ENCODE peak calls at places on chromosomes 16 and 17, in seven cellular contexts. One of them, this sample, is unnamed.

GRCh38 chr16:48526058-48526957 is 83.7 kb downstream of the N4BP1 start:
- DNase-seq in stimulated activated CD4-positive, alpha-beta T cell treated with anti-CD3 and anti-CD28 coated beads, Interleukin-1b, Interleukin-23, amount 100 ng/mL, for 1 hour: no peak
- DNase-seq in SJSA1: no peak
- DNase-seq in ascending aorta: no peak
- DNase-seq in activated CD4-positive, alpha-beta T cell treated with anti-CD3 and anti-CD28 coated beads for 24 hours: no peak
- DNase-seq in right atrium auricular region: no peak
- DNase-seq in sciatic nerve: peak
- DNase-seq in this sample: no peak

GRCh38 chr16:3934491-3935185 is 54.1 kb upstream of the CREBBP start:
- DNase-seq in ascending aorta: no peak
- DNase-seq in sciatic nerve: peak
- DNase-seq in activated CD4-positive, alpha-beta T cell treated with anti-CD3 and anti-CD28 coated beads for 24 hours: no peak
- DNase-seq in stimulated activated CD4-positive, alpha-beta T cell treated with anti-CD3 and anti-CD28 coated beads, Interleukin-1b, Interleukin-23, amount 100 ng/mL, for 1 hour: no peak
- DNase-seq in SJSA1: peak
- DNase-seq in right atrium auricular region: no peak
- DNase-seq in this sample: no peak

GRCh38 chr16:7471268-7471667 is 138.6 kb downstream of the RBFOX1 start:
- DNase-seq in activated CD4-positive, alpha-beta T cell treated with anti-CD3 and anti-CD28 coated beads for 24 hours: no peak
- DNase-seq in stimulated activated CD4-positive, alpha-beta T cell treated with anti-CD3 and anti-CD28 coated beads, Interleukin-1b, Interleukin-23, amount 100 ng/mL, for 1 hour: no peak
- DNase-seq in ascending aorta: no peak
- DNase-seq in SJSA1: no peak
- DNase-seq in right atrium auricular region: no peak
- DNase-seq in sciatic nerve: no peak
- DNase-seq in this sample: no peak

GRCh38 chr16:67199808-67200198 is 872 bp downstream of the ELMO3 start:
- DNase-seq in stimulated activated CD4-positive, alpha-beta T cell treated with anti-CD3 and anti-CD28 coated beads, Interleukin-1b, Interleukin-23, amount 100 ng/mL, for 1 hour: no peak
- DNase-seq in SJSA1: no peak
- DNase-seq in right atrium auricular region: no peak
- DNase-seq in ascending aorta: no peak
- DNase-seq in sciatic nerve: no peak
- DNase-seq in activated CD4-positive, alpha-beta T cell treated with anti-CD3 and anti-CD28 coated beads for 24 hours: no peak
- DNase-seq in this sample: no peak

GRCh38 chr17:7440823-7441174 is 1.5 kb downstream of the FGF11 start:
- DNase-seq in SJSA1: no peak
- DNase-seq in ascending aorta: no peak
- DNase-seq in sciatic nerve: no peak
- DNase-seq in activated CD4-positive, alpha-beta T cell treated with anti-CD3 and anti-CD28 coated beads for 24 hours: no peak
- DNase-seq in right atrium auricular region: no peak
- DNase-seq in stimulated activated CD4-positive, alpha-beta T cell treated with anti-CD3 and anti-CD28 coated beads, Interleukin-1b, Interleukin-23, amount 100 ng/mL, for 1 hour: no peak
- DNase-seq in this sample: no peak

GRCh38 chr16:87487361-87487924 is 5.4 kb downstream of the ZCCHC14 start:
- DNase-seq in sciatic nerve: no peak
- DNase-seq in SJSA1: no peak
- DNase-seq in ascending aorta: no peak
- DNase-seq in activated CD4-positive, alpha-beta T cell treated with anti-CD3 and anti-CD28 coated beads for 24 hours: no peak
- DNase-seq in stimulated activated CD4-positive, alpha-beta T cell treated with anti-CD3 and anti-CD28 coated beads, Interleukin-1b, Interleukin-23, amount 100 ng/mL, for 1 hour: no peak
- DNase-seq in right atrium auricular region: peak
- DNase-seq in this sample: no peak

GRCh38 chr16:25235991-25236390 is 19.2 kb downstream of the AQP8 start:
- DNase-seq in stimulated activated CD4-positive, alpha-beta T cell treated with anti-CD3 and anti-CD28 coated beads, Interleukin-1b, Interleukin-23, amount 100 ng/mL, for 1 hour: no peak
- DNase-seq in activated CD4-positive, alpha-beta T cell treated with anti-CD3 and anti-CD28 coated beads for 24 hours: no peak
- DNase-seq in ascending aorta: no peak
- DNase-seq in SJSA1: no peak
- DNase-seq in right atrium auricular region: no peak
- DNase-seq in sciatic nerve: no peak
- DNase-seq in this sample: no peak

GRCh38 chr17:4499431-4500187 is 928 bp downstream of the SPNS2 start:
- DNase-seq in right atrium auricular region: no peak
- DNase-seq in SJSA1: no peak
- DNase-seq in stimulated activated CD4-positive, alpha-beta T cell treated with anti-CD3 and anti-CD28 coated beads, Interleukin-1b, Interleukin-23, amount 100 ng/mL, for 1 hour: no peak
- DNase-seq in sciatic nerve: peak
- DNase-seq in activated CD4-positive, alpha-beta T cell treated with anti-CD3 and anti-CD28 coated beads for 24 hours: no peak
- DNase-seq in ascending aorta: no peak
- DNase-seq in this sample: peak

GRCh38 chr17:57518587-57519118 is 226.4 kb downstream of the CCDC182 start:
- DNase-seq in right atrium auricular region: no peak
- DNase-seq in activated CD4-positive, alpha-beta T cell treated with anti-CD3 and anti-CD28 coated beads for 24 hours: no peak
- DNase-seq in sciatic nerve: no peak
- DNase-seq in SJSA1: no peak
- DNase-seq in stimulated activated CD4-positive, alpha-beta T cell treated with anti-CD3 and anti-CD28 coated beads, Interleukin-1b, Interleukin-23, amount 100 ng/mL, for 1 hour: no peak
- DNase-seq in ascending aorta: no peak
- DNase-seq in this sample: no peak

GRCh38 chr17:13306310-13306962 is 288.6 kb upstream of the ELAC2 start:
- DNase-seq in ascending aorta: no peak
- DNase-seq in stimulated activated CD4-positive, alpha-beta T cell treated with anti-CD3 and anti-CD28 coated beads, Interleukin-1b, Interleukin-23, amount 100 ng/mL, for 1 hour: no peak
- DNase-seq in activated CD4-positive, alpha-beta T cell treated with anti-CD3 and anti-CD28 coated beads for 24 hours: no peak
- DNase-seq in right atrium auricular region: no peak
- DNase-seq in SJSA1: peak
- DNase-seq in sciatic nerve: no peak
- DNase-seq in this sample: no peak

GRCh38 chr17:54969658-54970572 is 1.4 kb downstream of the STXBP4 start:
- DNase-seq in ascending aorta: no peak
- DNase-seq in stimulated activated CD4-positive, alpha-beta T cell treated with anti-CD3 and anti-CD28 coated beads, Interleukin-1b, Interleukin-23, amount 100 ng/mL, for 1 hour: no peak
- DNase-seq in SJSA1: no peak
- DNase-seq in activated CD4-positive, alpha-beta T cell treated with anti-CD3 and anti-CD28 coated beads for 24 hours: no peak
- DNase-seq in sciatic nerve: no peak
- DNase-seq in right atrium auricular region: no peak
- DNase-seq in this sample: no peak

GRCh38 chr17:61314368-61315078 is 85.1 kb upstream of the TBX2 start:
- DNase-seq in stimulated activated CD4-positive, alpha-beta T cell treated with anti-CD3 and anti-CD28 coated beads, Interleukin-1b, Interleukin-23, amount 100 ng/mL, for 1 hour: no peak
- DNase-seq in sciatic nerve: no peak
- DNase-seq in right atrium auricular region: peak
- DNase-seq in ascending aorta: peak
- DNase-seq in SJSA1: no peak
- DNase-seq in activated CD4-positive, alpha-beta T cell treated with anti-CD3 and anti-CD28 coated beads for 24 hours: no peak
- DNase-seq in this sample: no peak

GRCh38 chr17:57925361-57925990 is 29.7 kb downstream of the CUEDC1 start:
- DNase-seq in ascending aorta: no peak
- DNase-seq in right atrium auricular region: no peak
- DNase-seq in SJSA1: no peak
- DNase-seq in activated CD4-positive, alpha-beta T cell treated with anti-CD3 and anti-CD28 coated beads for 24 hours: no peak
- DNase-seq in stimulated activated CD4-positive, alpha-beta T cell treated with anti-CD3 and anti-CD28 coated beads, Interleukin-1b, Interleukin-23, amount 100 ng/mL, for 1 hour: no peak
- DNase-seq in sciatic nerve: no peak
- DNase-seq in this sample: no peak

GRCh38 chr17:33266611-33267010 is 26.5 kb downstream of the ASIC2 start:
- DNase-seq in right atrium auricular region: no peak
- DNase-seq in SJSA1: no peak
- DNase-seq in stimulated activated CD4-positive, alpha-beta T cell treated with anti-CD3 and anti-CD28 coated beads, Interleukin-1b, Interleukin-23, amount 100 ng/mL, for 1 hour: no peak
- DNase-seq in sciatic nerve: no peak
- DNase-seq in activated CD4-positive, alpha-beta T cell treated with anti-CD3 and anti-CD28 coated beads for 24 hours: no peak
- DNase-seq in ascending aorta: no peak
- DNase-seq in this sample: no peak

GRCh38 chr17:82870091-82870491 is 30.3 kb upstream of the ZNF750 start:
- DNase-seq in right atrium auricular region: no peak
- DNase-seq in activated CD4-positive, alpha-beta T cell treated with anti-CD3 and anti-CD28 coated beads for 24 hours: no peak
- DNase-seq in ascending aorta: no peak
- DNase-seq in sciatic nerve: no peak
- DNase-seq in SJSA1: no peak
- DNase-seq in stimulated activated CD4-positive, alpha-beta T cell treated with anti-CD3 and anti-CD28 coated beads, Interleukin-1b, Interleukin-23, amount 100 ng/mL, for 1 hour: no peak
- DNase-seq in this sample: no peak

GRCh38 chr16:674968-675883 is at the start of gene RHBDL1:
- DNase-seq in ascending aorta: no peak
- DNase-seq in SJSA1: no peak
- DNase-seq in stimulated activated CD4-positive, alpha-beta T cell treated with anti-CD3 and anti-CD28 coated beads, Interleukin-1b, Interleukin-23, amount 100 ng/mL, for 1 hour: no peak
- DNase-seq in activated CD4-positive, alpha-beta T cell treated with anti-CD3 and anti-CD28 coated beads for 24 hours: no peak
- DNase-seq in sciatic nerve: no peak
- DNase-seq in right atrium auricular region: no peak
- DNase-seq in this sample: no peak

GRCh38 chr16:68490829-68491575 is 42.7 kb upstream of the SMPD3 start:
- DNase-seq in SJSA1: no peak
- DNase-seq in stimulated activated CD4-positive, alpha-beta T cell treated with anti-CD3 and anti-CD28 coated beads, Interleukin-1b, Interleukin-23, amount 100 ng/mL, for 1 hour: no peak
- DNase-seq in activated CD4-positive, alpha-beta T cell treated with anti-CD3 and anti-CD28 coated beads for 24 hours: no peak
- DNase-seq in sciatic nerve: no peak
- DNase-seq in right atrium auricular region: no peak
- DNase-seq in ascending aorta: no peak
- DNase-seq in this sample: no peak

GRCh38 chr16:14168146-14168545 is 97.0 kb downstream of the MRTFB start:
- DNase-seq in right atrium auricular region: no peak
- DNase-seq in activated CD4-positive, alpha-beta T cell treated with anti-CD3 and anti-CD28 coated beads for 24 hours: no peak
- DNase-seq in stimulated activated CD4-positive, alpha-beta T cell treated with anti-CD3 and anti-CD28 coated beads, Interleukin-1b, Interleukin-23, amount 100 ng/mL, for 1 hour: no peak
- DNase-seq in ascending aorta: no peak
- DNase-seq in sciatic nerve: no peak
- DNase-seq in SJSA1: no peak
- DNase-seq in this sample: no peak

This sample was measured in central memory CD4-positive, alpha-beta T cell.